ENCODE peak calls at places on chromosomes 2 and 18, in six cellular contexts. W, N, G, Q, H and J are unnamed samples. For H3K27me3, the result is how much of the 10 kb centered on the place peaks cover.

GRCh38 chr2:113980946-113981345 is 91.1 kb downstream of the ACTR3 start:
- DNase-seq in W (no peak), G (no peak), H (no peak), Q (no peak), N (no peak), J (peak)

GRCh38 chr2:202158796-202159195 is 79.6 kb downstream of the SUMO1 start:
- DNase-seq in H (no peak), Q (no peak), N (no peak), G (no peak), W (no peak), J (peak)

GRCh38 chr2:152200101-152200500 is 24.5 kb upstream of the STAM2 start:
- DNase-seq in W (no peak), Q (no peak), H (no peak), N (no peak), G (no peak), J (peak)

GRCh38 chr18:38256366-38256765 is 690.8 kb upstream of the CELF4 start:
- DNase-seq in N (no peak), W (no peak), H (no peak), Q (no peak), G (no peak), J (no peak)

GRCh38 chr2:216621292-216621691 is 11.9 kb upstream of the IGFBP2 start:
- DNase-seq in G (no peak), H (no peak), W (no peak), Q (no peak), N (no peak), J (no peak)

GRCh38 chr2:109560265-109560664 is 53.5 kb downstream of the SEPTIN10 start:
- DNase-seq in Q (no peak), H (no peak), W (no peak), G (no peak), N (no peak), J (peak)

GRCh38 chr2:205405194-205405593 is 277.1 kb upstream of the NRP2 start:
- DNase-seq in H (no peak), Q (no peak), N (no peak), W (no peak), G (no peak), J (peak)

GRCh38 chr2:158753561-158754302 is 41.4 kb upstream of the DAPL1 start:
- DNase-seq in G (no peak), N (peak), Q (peak), H (peak), W (peak), J (peak)

GRCh38 chr2:172098650-172099471 is 3.8 kb downstream of the DLX2 start:
- DNase-seq in H (peak), N (peak), G (no peak), Q (peak), W (peak), J (peak)

GRCh38 chr2:21690005-21690404 is 566.2 kb downstream of the TDRD15 start:
- DNase-seq in Q (no peak), H (no peak), G (no peak), N (no peak), W (no peak), J (no peak)

GRCh38 chr2:173145454-173145853 is 69.8 kb downstream of the MAP3K20 start:
- DNase-seq in Q (no peak), G (no peak), H (no peak), N (no peak), W (no peak), J (no peak)

GRCh38 chr2:68732036-68732435 is 2.6 kb upstream of the ARHGAP25 start:
- DNase-seq in W (no peak), N (no peak), G (no peak), H (no peak), Q (no peak), J (no peak)

GRCh38 chr2:41194235-41194634 is 742.3 kb upstream of the SLC8A1 start:
- DNase-seq in Q (no peak), W (peak), G (no peak), H (no peak), N (peak), J (peak)

GRCh38 chr2:79235135-79235534 is 75.6 kb upstream of the REG3A start:
- DNase-seq in N (peak), H (no peak), Q (peak), W (no peak), G (no peak), J (no peak)

GRCh38 chr2:132253496-132254305 is 91.9 kb upstream of the ANKRD30BL start:
- DNase-seq in G (no peak), Q (no peak), N (no peak), W (no peak), H (peak), J (no peak)

GRCh38 chr2:219627105-219628100 is at the start of gene SLC4A3:
- DNase-seq in H (peak), N (no peak), G (no peak), Q (peak), W (peak), J (peak)

GRCh38 chr2:133143649-133144048 is 424.6 kb downstream of the NCKAP5 start:
- DNase-seq in W (no peak), Q (no peak), N (no peak), G (no peak), H (no peak), J (no peak)

GRCh38 chr18:3901811-3902210 is 451.8 kb downstream of the TGIF1 start:
- DNase-seq in G (no peak), Q (no peak), H (no peak), N (no peak), W (no peak), J (no peak)

GRCh38 chr2:12176621-12177020 is 430.2 kb downstream of the LPIN1 start:
- DNase-seq in N (no peak), Q (no peak), W (no peak), H (no peak), G (no peak), J (no peak)

GRCh38 chr2:150626934-150627336 is 139.5 kb upstream of the RND3 start:
- DNase-seq in H (no peak), Q (no peak), N (no peak), G (no peak), W (no peak), J (no peak)

GRCh38 chr18:702957-703659 is 9.3 kb downstream of the ENOSF1 start:
- DNase-seq in G (no peak), N (peak), Q (no peak), W (no peak), H (peak), J (peak)

GRCh38 chr2:62908145-62908544 is 142.5 kb upstream of the OTX1 start:
- DNase-seq in H (no peak), W (no peak), N (no peak), Q (no peak), G (no peak), J (no peak)

GRCh38 chr2:188786368-188786781 is 187.8 kb upstream of the COL3A1 start:
- DNase-seq in N (no peak), H (no peak), W (no peak), Q (no peak), G (no peak), J (peak)

GRCh38 chr2:240972636-240973521 is 25.5 kb upstream of the SNED1 start:
- DNase-seq in G (no peak), N (no peak), W (peak), Q (no peak), H (no peak), J (no peak)

GRCh38 chr2:148616696-148617095 is 27.9 kb upstream of the EPC2 start:
- DNase-seq in Q (no peak), N (no peak), W (no peak), H (no peak), G (no peak), J (no peak)

GRCh38 chr18:58639751-58640427 is 11.0 kb upstream of the ALPK2 start:
- DNase-seq in W (no peak), H (no peak), N (no peak), G (no peak), Q (no peak), J (peak)

GRCh38 chr2:37427241-37427640 is 82.8 kb downstream of the QPCT start:
- DNase-seq in Q (no peak), G (no peak), H (no peak), N (no peak), W (no peak), J (no peak)

GRCh38 chr2:25383806-25384205 is 42.1 kb upstream of the DNMT3A start:
- DNase-seq in H (peak), N (no peak), W (no peak), G (no peak), Q (no peak), J (no peak)

GRCh38 chr2:45822272-45822630 is 170.8 kb downstream of the PRKCE start:
- DNase-seq in W (no peak), N (no peak), G (no peak), Q (no peak), H (no peak), J (peak)

GRCh38 chr2:231452799-231453508 is 11.3 kb downstream of the NCL start:
- DNase-seq in Q (peak), N (peak), H (peak), G (no peak), W (no peak), J (no peak)

GRCh38 chr2:195533771-195534642 is 123.0 kb upstream of the SLC39A10 start:
- DNase-seq in G (no peak), H (no peak), Q (peak), W (no peak), N (no peak), J (peak)

GRCh38 chr18:56702946-56703345 is 51.8 kb downstream of the WDR7 start:
- DNase-seq in Q (peak), G (no peak), H (no peak), W (peak), N (peak), J (peak)
- TF ChIP-seq RFX5 in Q (no peak), G (no peak), H (no peak), W (no peak), N (no peak), J (no peak)

GRCh38 chr2:47566207-47566858 is 163.4 kb downstream of the MSH2 start:
- DNase-seq in N (no peak), W (no peak), Q (no peak), G (no peak), H (no peak), J (no peak)
- H3K27me3 ChIP-seq in N (under half), W (half or more), Q (under half), G (under half), H (under half), J (under half)

GRCh38 chr18:54859667-54860421 is 31.6 kb downstream of the RAB27B start:
- DNase-seq in Q (no peak), G (no peak), W (no peak), H (no peak), N (no peak), J (no peak)
- TF ChIP-seq RFX5 in Q (no peak), G (no peak), W (no peak), H (no peak), N (no peak), J (no peak)

GRCh38 chr2:26457241-26457666 is 20.7 kb downstream of the OTOF start:
- DNase-seq in N (no peak), Q (no peak), H (peak), W (no peak), G (no peak), J (no peak)
- H3K27me3 ChIP-seq in N (under half), Q (under half), H (under half), W (under half), G (under half), J (under half)